ENCODE peak calls at places on chromosome 1, in seven cellular contexts. O is upper lobe of left lung, X is stomach, P is H1, W is spleen, I is SK-N-SH, M is K562. F is an unnamed sample.

GRCh38 chr1:95127380-95127779 is 10.2 kb downstream of the TLCD4 start:
- DNase-seq in O (no peak), X (no peak), P (no peak), W (no peak), I (no peak), M (no peak), F (no peak)

GRCh38 chr1:93715529-93716126 is 34.0 kb upstream of the BCAR3 start:
- DNase-seq in O (no peak), X (no peak), P (no peak), W (no peak), I (no peak), M (no peak), F (no peak)

GRCh38 chr1:147651466-147651865 is 18.9 kb downstream of the ACP6 start:
- DNase-seq in O (no peak), X (no peak), P (no peak), W (no peak), I (no peak), M (no peak), F (peak)

GRCh38 chr1:28296401-28297220 is 32.2 kb upstream of the MED18 start:
- DNase-seq in O (no peak), X (no peak), P (peak), W (no peak), I (no peak), M (peak), F (no peak)

GRCh38 chr1:156124557-156125483 is 10.3 kb downstream of the LMNA start:
- DNase-seq in O (no peak), X (no peak), P (no peak), W (no peak), I (no peak), M (no peak), F (no peak)

GRCh38 chr1:2528966-2529750 is 905 bp downstream of the HES5 start:
- DNase-seq in O (peak), X (no peak), P (peak), W (no peak), I (peak), M (peak), F (no peak)

GRCh38 chr1:159122005-159122621 is 45.5 kb upstream of the AIM2 start:
- DNase-seq in O (no peak), X (no peak), P (no peak), W (no peak), I (no peak), M (no peak), F (no peak)

GRCh38 chr1:77347646-77348045 is 65.8 kb downstream of the AK5 start:
- DNase-seq in O (no peak), X (no peak), P (no peak), W (no peak), I (no peak), M (peak), F (peak)

GRCh38 chr1:42658880-42659337 is 686 bp downstream of the PPIH start:
- DNase-seq in O (no peak), X (no peak), P (no peak), W (no peak), I (no peak), M (no peak), F (no peak)

GRCh38 chr1:112929979-112930378 is 26.0 kb downstream of the SLC16A1 start:
- DNase-seq in O (no peak), X (no peak), P (no peak), W (no peak), I (no peak), M (no peak), F (no peak)

GRCh38 chr1:151508721-151509292 is 2.4 kb upstream of the CGN start:
- DNase-seq in O (no peak), X (peak), P (no peak), W (no peak), I (no peak), M (no peak), F (no peak)

GRCh38 chr1:167175901-167176300 is 44.8 kb upstream of the POU2F1 start:
- DNase-seq in O (no peak), X (no peak), P (no peak), W (no peak), I (no peak), M (no peak), F (no peak)

GRCh38 chr1:97304366-97304765 is 582.8 kb downstream of the PTBP2 start:
- DNase-seq in O (no peak), X (no peak), P (no peak), W (no peak), I (no peak), M (no peak), F (no peak)

GRCh38 chr1:41366428-41367101 is 5.3 kb downstream of the FOXO6 start:
- DNase-seq in O (peak), X (peak), P (peak), W (peak), I (peak), M (no peak), F (no peak)

GRCh38 chr1:194538453-194538852 is 1352.0 kb upstream of the B3GALT2 start:
- DNase-seq in O (no peak), X (no peak), P (no peak), W (no peak), I (no peak), M (no peak), F (no peak)

GRCh38 chr1:234309598-234310459 is 63.4 kb upstream of the COA6 start:
- DNase-seq in O (peak), X (peak), P (peak), W (peak), I (peak), M (peak), F (peak)

GRCh38 chr1:52632732-52633290 is at the start of gene SHISAL2A:
- DNase-seq in O (peak), X (peak), P (peak), W (peak), I (peak), M (no peak), F (no peak)

GRCh38 chr1:206013017-206013800 is 10.0 kb upstream of the RAB7B start:
- DNase-seq in O (no peak), X (no peak), P (no peak), W (no peak), I (no peak), M (no peak), F (peak)

GRCh38 chr1:90919190-90919719 is 102.6 kb downstream of the ZNF644 start:
- DNase-seq in O (no peak), X (no peak), P (no peak), W (no peak), I (no peak), M (no peak), F (no peak)

GRCh38 chr1:228842094-228842775 is 107.0 kb downstream of the RHOU start:
- DNase-seq in O (no peak), X (no peak), P (no peak), W (no peak), I (peak), M (peak), F (no peak)

GRCh38 chr1:32716312-32717126 is 13.9 kb upstream of the SYNC start:
- DNase-seq in O (peak), X (peak), P (peak), W (peak), I (peak), M (peak), F (peak)

GRCh38 chr1:231355171-231355570 is 17.1 kb downstream of the SPRTN start:
- DNase-seq in O (no peak), X (no peak), P (no peak), W (no peak), I (no peak), M (no peak), F (no peak)

GRCh38 chr1:32861904-32862698 is 8.6 kb downstream of the FNDC5 start:
- DNase-seq in O (no peak), X (no peak), P (no peak), W (no peak), I (no peak), M (no peak), F (no peak)

GRCh38 chr1:201399352-201400126 is 415 bp upstream of the LAD1 start:
- DNase-seq in O (peak), X (peak), P (peak), W (no peak), I (no peak), M (no peak), F (no peak)

GRCh38 chr1:68232354-68233148 is at the start of gene WLS:
- DNase-seq in O (peak), X (peak), P (peak), W (peak), I (peak), M (no peak), F (peak)

GRCh38 chr1:37944091-37944763 is 2.6 kb downstream of the INPP5B start:
- DNase-seq in O (no peak), X (no peak), P (no peak), W (no peak), I (no peak), M (no peak), F (no peak)

GRCh38 chr1:219465247-219466093 is 147.4 kb downstream of the ZC3H11B start:
- DNase-seq in O (no peak), X (no peak), P (no peak), W (no peak), I (no peak), M (no peak), F (no peak)

GRCh38 chr1:202858306-202858705 is 30.6 kb downstream of the RABIF start:
- DNase-seq in O (no peak), X (peak), P (no peak), W (no peak), I (no peak), M (no peak), F (peak)

GRCh38 chr1:36781098-36781497 is 253.2 kb downstream of the GRIK3 start:
- DNase-seq in O (no peak), X (no peak), P (no peak), W (no peak), I (no peak), M (no peak), F (no peak)

GRCh38 chr1:236099622-236100021 is 34.7 kb upstream of the NID1 start:
- DNase-seq in O (no peak), X (no peak), P (no peak), W (peak), I (peak), M (no peak), F (no peak)

GRCh38 chr1:172380441-172381244 is 39.8 kb upstream of the C1orf105 start:
- DNase-seq in O (no peak), X (no peak), P (no peak), W (no peak), I (no peak), M (no peak), F (no peak)

DNA sequence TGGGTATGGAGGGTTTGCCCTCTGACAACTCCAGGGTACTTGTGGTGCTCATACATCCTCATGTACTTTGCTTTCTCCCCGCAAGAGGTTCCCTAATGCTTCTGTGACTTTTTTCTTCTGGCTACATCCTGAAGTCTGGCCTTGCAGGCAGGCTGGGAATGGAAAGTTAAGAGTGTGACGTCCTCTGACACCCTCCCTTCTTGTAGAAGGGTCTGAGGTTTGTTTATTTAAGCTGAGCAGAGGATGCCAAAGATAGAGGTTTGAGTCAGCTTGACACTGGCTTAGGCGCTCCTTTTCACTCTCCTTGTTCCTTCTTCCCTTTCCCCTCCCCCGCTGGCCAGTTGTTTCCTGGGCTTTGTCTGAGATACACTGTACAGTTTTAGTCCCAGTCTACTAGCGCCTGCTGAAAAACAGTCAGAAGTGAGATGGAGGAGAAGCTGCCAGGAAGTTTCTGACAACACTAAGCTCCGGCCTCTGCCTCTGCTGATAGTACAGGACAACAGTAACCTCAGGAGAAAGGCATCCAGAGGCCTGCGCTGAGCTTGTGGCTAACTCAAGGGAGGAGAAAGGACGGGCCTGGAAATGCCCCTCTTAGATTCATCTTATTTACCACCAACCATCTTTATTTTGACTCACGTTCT is at the start of gene MACF1:
- DNase-seq in O (no peak), X (peak), P (no peak), W (no peak), I (no peak), M (peak), F (peak)
- TF ChIP-seq POLR2AphosphoS5 in O (no peak), X (no peak), P (no peak), W (no peak), I (peak), M (peak), F (peak)

DNA sequence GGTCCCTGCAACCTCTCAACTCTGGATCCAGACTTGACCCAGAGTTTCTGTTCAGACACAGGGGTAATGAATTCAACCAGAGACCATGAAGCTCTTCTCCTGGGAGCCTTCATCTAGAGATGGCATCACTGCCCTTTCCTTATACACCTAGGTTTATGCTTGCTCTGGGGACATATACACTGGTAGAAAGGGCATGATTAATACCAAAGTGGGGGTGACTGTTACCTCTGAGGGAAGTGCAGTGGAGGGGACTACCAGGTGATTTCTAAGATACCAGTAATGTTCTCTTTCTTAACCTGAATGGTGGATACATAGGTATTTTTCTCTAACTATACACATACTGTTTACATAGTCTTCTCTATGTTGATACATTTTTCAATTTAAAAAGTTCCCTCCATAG is 48.4 kb downstream of the JAK1 start:
- DNase-seq in O (no peak), X (no peak), P (no peak), W (no peak), I (no peak), M (no peak), F (no peak)
- TF ChIP-seq POLR2AphosphoS5 in O (no peak), X (no peak), P (no peak), W (no peak), I (no peak), M (no peak), F (no peak)

GRCh38 chr1:44785501-44786137 is 2.4 kb downstream of the BEST4 start:
- DNase-seq in O (no peak), X (no peak), P (no peak), W (peak), I (no peak), M (no peak), F (no peak)

GRCh38 chr1:44786138-44786840 is 1.7 kb downstream of the BEST4 start:
- DNase-seq in O (peak), X (peak), P (peak), W (peak), I (peak), M (peak), F (peak)

GRCh38 chr1:44785027-44785376 is 3.0 kb downstream of the BEST4 start:
- DNase-seq in O (no peak), X (no peak), P (no peak), W (peak), I (no peak), M (no peak), F (no peak)

GRCh38 chr1:44783697-44784093 is 4.3 kb downstream of the BEST4 start:
- DNase-seq in O (no peak), X (peak), P (no peak), W (no peak), I (no peak), M (no peak), F (no peak)

DNA sequence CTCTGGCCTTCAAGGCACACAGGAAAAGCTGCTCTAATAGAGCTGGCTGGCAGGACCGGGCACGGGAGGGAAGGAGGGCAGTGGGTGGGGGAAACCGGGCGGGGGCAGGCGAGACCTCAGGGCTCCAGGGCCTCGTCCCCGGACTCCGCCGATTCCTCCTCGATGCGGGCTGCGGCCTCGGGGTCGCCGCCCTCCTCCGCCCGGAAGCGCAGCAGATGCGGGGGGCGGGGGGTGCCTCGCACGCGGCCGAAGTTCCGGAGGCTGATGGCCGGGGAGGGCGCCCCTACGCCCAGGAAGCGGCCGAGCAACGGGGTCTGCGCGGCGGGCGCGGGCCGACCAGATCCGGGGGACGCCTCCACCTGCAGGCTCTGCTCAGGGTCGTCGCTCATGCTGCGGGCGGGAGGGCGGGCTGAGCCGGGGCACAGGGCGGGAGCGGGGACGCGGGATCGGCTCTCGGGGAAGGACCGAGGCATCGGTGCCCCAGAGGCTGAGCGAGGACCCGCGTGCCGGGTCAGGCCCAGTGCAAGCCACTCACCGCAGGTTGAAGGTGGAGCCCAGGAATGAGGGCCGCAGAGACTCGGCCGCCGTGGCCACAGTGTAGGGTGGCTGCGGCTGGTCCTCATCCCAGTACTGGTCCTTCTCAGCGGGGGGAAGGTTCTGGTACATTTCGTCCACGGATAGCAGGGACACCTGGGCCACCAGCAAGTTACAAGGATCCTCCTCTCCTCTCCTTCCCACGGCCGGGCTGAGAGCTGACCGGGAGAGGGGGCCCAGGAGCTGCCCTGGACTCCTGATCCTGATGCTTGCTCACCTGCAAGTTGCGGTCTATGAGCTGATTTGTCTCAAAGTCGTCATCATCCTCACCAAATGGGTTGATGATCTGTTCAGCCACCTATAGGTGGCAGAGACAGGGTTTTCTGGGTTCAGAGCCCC is 3.6 kb downstream of the BEST4 start:
- DNase-seq in O (peak), X (no peak), P (peak), W (peak), I (peak), M (no peak), F (no peak)
- TF ChIP-seq POLR2AphosphoS5 in O (no peak), X (no peak), P (no peak), W (peak), I (no peak), M (no peak), F (no peak)

GRCh38 chr1:58573705-58574591 is 3.1 kb downstream of the TACSTD2 start:
- DNase-seq in O (no peak), X (no peak), P (peak), W (no peak), I (no peak), M (no peak), F (no peak)
- TF ChIP-seq POLR2AphosphoS5 in O (peak), X (no peak), P (no peak), W (no peak), I (no peak), M (no peak), F (no peak)

GRCh38 chr1:30701266-30701650 is 22.1 kb downstream of the MATN1 start:
- DNase-seq in O (no peak), X (no peak), P (no peak), W (no peak), I (no peak), M (no peak), F (no peak)
- TF ChIP-seq POLR2AphosphoS5 in O (no peak), X (no peak), P (no peak), W (no peak), I (no peak), M (no peak), F (no peak)

GRCh38 chr1:9300623-9301022 is 7.9 kb downstream of the SPSB1 start:
- DNase-seq in O (no peak), X (no peak), P (no peak), W (no peak), I (no peak), M (no peak), F (peak)

GRCh38 chr1:9305216-9305615 is 12.5 kb downstream of the SPSB1 start:
- DNase-seq in O (no peak), X (no peak), P (no peak), W (no peak), I (no peak), M (no peak), F (no peak)

GRCh38 chr1:9303916-9304315 is 11.2 kb downstream of the SPSB1 start:
- DNase-seq in O (no peak), X (no peak), P (no peak), W (no peak), I (no peak), M (no peak), F (no peak)

GRCh38 chr1:9306006-9306405 is 13.3 kb downstream of the SPSB1 start:
- DNase-seq in O (no peak), X (no peak), P (no peak), W (no peak), I (no peak), M (no peak), F (no peak)

DNA sequence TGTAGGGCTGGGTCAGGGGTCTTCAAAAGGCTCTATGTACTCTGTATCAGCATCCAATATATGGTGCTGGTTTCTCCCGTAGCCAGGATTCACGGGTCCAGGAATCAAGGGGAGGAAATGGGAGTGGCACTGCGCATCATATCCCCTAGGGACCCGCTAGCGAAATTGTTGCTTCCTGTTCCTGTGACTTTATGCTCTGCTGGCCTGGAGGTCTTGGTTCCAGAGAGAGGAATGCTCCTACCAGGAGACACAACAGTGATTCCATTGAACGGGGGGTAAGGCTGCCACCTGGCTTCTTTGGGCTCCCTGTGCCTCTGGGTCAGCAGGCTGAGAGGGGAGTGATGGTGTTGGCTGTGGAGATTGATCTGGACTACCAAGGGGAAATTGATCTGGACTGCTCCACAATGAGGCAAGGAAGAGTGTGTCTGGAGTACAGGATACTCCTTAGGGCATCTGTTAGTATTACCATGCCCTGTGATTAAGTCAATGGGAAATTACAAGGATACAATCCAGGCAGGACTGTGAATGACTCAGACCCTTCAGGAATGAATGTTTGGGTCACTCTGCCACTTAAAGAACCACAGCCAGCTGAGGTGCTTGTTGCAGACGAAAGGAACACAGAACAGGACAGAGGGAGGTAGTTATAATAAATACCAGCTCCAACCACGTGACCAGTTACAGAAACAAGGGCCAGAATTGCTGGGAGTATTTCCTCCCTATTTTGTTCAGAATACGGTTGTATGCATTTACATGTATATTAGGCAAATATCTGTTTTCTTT is 10.2 kb downstream of the SPSB1 start:
- DNase-seq in O (no peak), X (no peak), P (no peak), W (no peak), I (no peak), M (no peak), F (no peak)
- TF ChIP-seq POLR2AphosphoS5 in O (peak), X (no peak), P (no peak), W (no peak), I (peak), M (no peak), F (no peak)

DNA sequence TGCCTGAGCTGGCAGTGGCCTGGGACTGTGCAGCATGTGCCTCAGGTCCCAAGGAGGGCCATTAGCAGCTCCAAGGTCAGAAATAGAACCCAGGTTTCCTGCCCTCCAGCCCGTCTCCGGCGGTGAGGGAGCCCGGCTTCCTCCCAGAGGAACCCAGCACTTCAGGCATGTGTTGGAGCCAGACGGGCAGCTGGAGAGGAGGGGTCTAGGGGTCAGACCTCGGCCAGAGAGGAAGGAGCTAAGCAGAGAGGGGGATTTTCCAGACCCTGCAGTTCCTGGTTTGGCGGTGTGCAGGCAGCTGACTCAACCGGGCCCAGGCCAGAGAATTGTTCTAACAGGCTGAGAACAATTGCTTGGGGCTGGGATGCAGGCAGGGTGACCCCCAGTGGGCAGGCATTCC is 37.1 kb downstream of the HSPG2 start:
- DNase-seq in O (no peak), X (no peak), P (no peak), W (peak), I (no peak), M (no peak), F (no peak)
- TF ChIP-seq POLR2AphosphoS5 in O (no peak), X (no peak), P (no peak), W (peak), I (no peak), M (no peak), F (no peak)